ENCODE peak calls at places on chromosome 16, in six cellular contexts. S, W, E, B, M and X are unnamed samples.

GRCh38 chr16:89367538-89368059 is 122.8 kb downstream of the ANKRD11 start:
- DNase-seq in M (no peak), S (no peak), E (no peak), W (no peak), B (no peak), X (no peak)

GRCh38 chr16:3954411-3954921 is 74.0 kb upstream of the CREBBP start:
- DNase-seq in B (peak), M (no peak), W (no peak), E (no peak), S (peak), X (peak)

GRCh38 chr16:75317101-75317522 is 65.7 kb upstream of the BCAR1 start:
- DNase-seq in M (no peak), B (peak), S (no peak), W (no peak), E (no peak), X (peak)

GRCh38 chr16:64933890-64934289 is 188.0 kb downstream of the CDH11 start:
- DNase-seq in S (no peak), B (no peak), M (no peak), W (no peak), E (no peak), X (peak)

GRCh38 chr16:28925386-28926228 is 569 bp upstream of the RABEP2 start:
- DNase-seq in E (peak), M (no peak), B (peak), W (no peak), S (peak), X (peak)

GRCh38 chr16:86567701-86568571 is 1.3 kb downstream of the FOXC2 start:
- DNase-seq in E (peak), S (no peak), B (peak), M (peak), W (no peak), X (peak)

GRCh38 chr16:30658731-30659506 is 688 bp downstream of the FBRS start:
- DNase-seq in S (peak), E (peak), M (peak), W (peak), B (peak), X (peak)

GRCh38 chr16:67654069-67654911 is 5.8 kb downstream of the ACD start:
- DNase-seq in M (no peak), B (no peak), E (no peak), W (no peak), S (no peak), X (no peak)

GRCh38 chr16:53414381-53414780 is 19.9 kb upstream of the RBL2 start:
- DNase-seq in W (no peak), B (no peak), M (no peak), S (no peak), E (no peak), X (no peak)

GRCh38 chr16:57148481-57148880 is 37.4 kb downstream of the PSME3IP1 start:
- DNase-seq in W (no peak), E (no peak), M (no peak), S (no peak), B (no peak), X (no peak)

GRCh38 chr16:48536600-48537200 is 73.3 kb downstream of the N4BP1 start:
- DNase-seq in W (no peak), S (no peak), B (peak), E (no peak), M (no peak), X (peak)

GRCh38 chr16:81036751-81037350 is 1.2 kb downstream of the ATMIN start:
- DNase-seq in S (no peak), M (no peak), W (no peak), B (peak), E (no peak), X (no peak)

GRCh38 chr16:3508736-3509135 is 7.9 kb downstream of the CLUAP1 start:
- DNase-seq in E (no peak), M (no peak), W (no peak), B (no peak), S (no peak), X (no peak)

GRCh38 chr16:73214825-73215481 is 167.0 kb upstream of the ZFHX3 start:
- DNase-seq in B (peak), M (no peak), W (no peak), E (no peak), S (no peak), X (no peak)

GRCh38 chr16:87661561-87661960 is 59.3 kb downstream of the JPH3 start:
- DNase-seq in M (peak), S (no peak), E (peak), W (no peak), B (peak), X (peak)